ENCODE peak calls at places on chromosomes 3 and 15, in six cellular contexts. N is RWPE1, K is pancreas, M is WTC11, Y is fibroblast of the aortic adventitia, E is HCT116. U is an unnamed sample.

GRCh38 chr3:115616461-115616860 is 6.8 kb upstream of the GAP43 start:
- DNase-seq in Y (no peak), N (no peak), M (no peak), E (no peak), K (no peak), U (no peak)

GRCh38 chr3:20316238-20316637 is 130.2 kb upstream of the SGO1 start:
- DNase-seq in K (no peak), N (no peak), M (no peak), E (no peak), Y (no peak), U (no peak)

GRCh38 chr3:169610888-169611291 is 52.6 kb downstream of the MECOM start:
- DNase-seq in Y (no peak), N (no peak), M (no peak), K (no peak), E (no peak), U (no peak)

GRCh38 chr15:78878356-78878755 is 5.7 kb downstream of the MORF4L1 start:
- DNase-seq in K (no peak), Y (no peak), E (no peak), N (no peak), M (no peak), U (no peak)

GRCh38 chr3:138234401-138235179 is 47.5 kb downstream of the ARMC8 start:
- DNase-seq in Y (peak; percentile 7), E (no peak), N (no peak), K (no peak), M (no peak), U (no peak)

GRCh38 chr3:161322781-161323568 is 48.3 kb downstream of the SPTSSB start:
- DNase-seq in E (no peak), M (no peak), N (no peak), Y (no peak), K (no peak), U (no peak)

GRCh38 chr3:141129049-141130038 is 78.2 kb downstream of the SPSB4 start:
- DNase-seq in N (no peak), Y (no peak), K (no peak), M (no peak), E (no peak), U (no peak)

GRCh38 chr15:89132611-89133242 is 44.5 kb downstream of the ABHD2 start:
- DNase-seq in N (no peak), E (no peak), Y (no peak), K (no peak), M (no peak), U (no peak)

GRCh38 chr15:65192016-65192415 is 6.9 kb upstream of the CLPX start:
- DNase-seq in Y (peak; percentile 19), N (no peak), K (no peak), M (no peak), E (peak; percentile 49), U (no peak)

GRCh38 chr15:60589253-60589652 is 110.3 kb upstream of the ICE2 start:
- DNase-seq in M (no peak), N (no peak), E (no peak), Y (no peak), K (no peak), U (no peak)

GRCh38 chr15:60592386-60593339 is 113.7 kb upstream of the ICE2 start:
- DNase-seq in E (no peak), K (peak; percentile 91), N (peak; percentile 68), M (peak; percentile 85), Y (peak; percentile 33), U (peak; percentile 56)

GRCh38 chr15:60591491-60592385 is 112.8 kb upstream of the ICE2 start:
- DNase-seq in Y (no peak), M (peak; percentile 65), K (peak; percentile 81), E (no peak), N (peak; percentile 21), U (peak; percentile 51)

GRCh38 chr15:60589728-60590127 is 110.8 kb upstream of the ICE2 start:
- DNase-seq in M (no peak), E (no peak), N (no peak), Y (no peak), K (no peak), U (no peak)

GRCh38 chr15:60590935-60591490 is 112.1 kb upstream of the ICE2 start:
- DNase-seq in M (peak; percentile 71), Y (no peak), E (no peak), N (peak; percentile 22), K (peak; percentile 81), U (peak; percentile 32)
- TF ChIP-seq CTCF in M (no peak), Y (peak; percentile 4), E (no peak), N (no peak), K (no peak), U (no peak)

GRCh38 chr3:23623841-23624240 is 181.9 kb upstream of the UBE2E1 start:
- DNase-seq in M (no peak), N (no peak), K (no peak), Y (peak; percentile 78), E (no peak), U (no peak)
- TF ChIP-seq CTCF in M (no peak), N (no peak), K (no peak), Y (no peak), E (no peak), U (no peak)

DNA sequence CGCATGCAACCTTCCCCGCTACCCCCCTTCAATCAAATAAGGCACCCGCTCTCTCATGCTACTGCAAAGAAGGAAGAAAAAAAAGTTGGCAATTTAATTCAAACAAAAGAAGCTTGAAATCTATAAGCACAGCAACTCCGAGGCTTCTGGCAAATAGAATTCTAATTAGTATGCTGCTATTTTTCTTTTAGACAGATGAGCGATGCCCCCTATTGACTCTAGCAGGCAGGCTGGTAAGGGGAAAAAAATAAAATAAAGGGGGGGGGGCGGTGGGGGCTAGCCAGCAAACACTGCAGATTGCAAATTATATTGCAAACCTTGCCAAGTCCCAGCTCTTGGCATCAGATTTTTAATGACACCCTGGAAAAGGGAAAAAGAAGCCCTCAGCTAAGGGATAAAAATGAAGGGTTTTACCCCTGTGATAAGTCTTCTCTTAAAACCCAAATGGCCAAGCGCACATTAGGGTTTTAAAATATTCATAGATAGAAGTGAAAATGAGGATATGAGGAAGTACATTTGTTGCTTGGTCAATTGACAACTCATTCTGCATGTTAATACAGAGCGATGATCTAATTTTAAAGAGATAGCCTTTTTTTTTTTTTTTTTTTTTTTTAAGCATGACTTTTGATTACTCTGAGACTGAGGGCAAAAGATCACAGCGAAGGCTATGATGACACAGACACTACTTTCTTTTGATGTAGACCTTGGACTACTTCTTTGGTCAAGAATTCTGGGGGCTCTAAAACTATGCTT is 255.3 kb downstream of the NR2F2 start:
- DNase-seq in M (no peak), K (no peak), E (no peak), Y (peak; percentile 14), N (no peak), U (no peak)
- TF ChIP-seq CTCF in M (no peak), K (no peak), E (peak; percentile 48), Y (peak; percentile 26), N (peak; percentile 7), U (no peak)

GRCh38 chr3:136731274-136731884 is 20.8 kb downstream of the STAG1 start:
- DNase-seq in Y (no peak), N (no peak), M (no peak), E (no peak), K (no peak), U (no peak)

GRCh38 chr3:136730595-136731273 is 21.4 kb downstream of the STAG1 start:
- DNase-seq in N (no peak), M (no peak), Y (no peak), E (no peak), K (no peak), U (no peak)

GRCh38 chr3:136733317-136733833 is 18.8 kb downstream of the STAG1 start:
- DNase-seq in K (no peak), Y (peak; percentile 54), M (no peak), N (no peak), E (no peak), U (no peak)

GRCh38 chr3:136735103-136735502 is 17.1 kb downstream of the STAG1 start:
- DNase-seq in K (no peak), Y (no peak), M (no peak), E (no peak), N (no peak), U (no peak)

GRCh38 chr3:136734382-136735070 is 17.7 kb downstream of the STAG1 start:
- DNase-seq in E (no peak), N (no peak), K (no peak), Y (no peak), M (no peak), U (no peak)
- TF ChIP-seq CTCF in E (peak; percentile 38), N (no peak), K (no peak), Y (no peak), M (no peak), U (no peak)

DNA sequence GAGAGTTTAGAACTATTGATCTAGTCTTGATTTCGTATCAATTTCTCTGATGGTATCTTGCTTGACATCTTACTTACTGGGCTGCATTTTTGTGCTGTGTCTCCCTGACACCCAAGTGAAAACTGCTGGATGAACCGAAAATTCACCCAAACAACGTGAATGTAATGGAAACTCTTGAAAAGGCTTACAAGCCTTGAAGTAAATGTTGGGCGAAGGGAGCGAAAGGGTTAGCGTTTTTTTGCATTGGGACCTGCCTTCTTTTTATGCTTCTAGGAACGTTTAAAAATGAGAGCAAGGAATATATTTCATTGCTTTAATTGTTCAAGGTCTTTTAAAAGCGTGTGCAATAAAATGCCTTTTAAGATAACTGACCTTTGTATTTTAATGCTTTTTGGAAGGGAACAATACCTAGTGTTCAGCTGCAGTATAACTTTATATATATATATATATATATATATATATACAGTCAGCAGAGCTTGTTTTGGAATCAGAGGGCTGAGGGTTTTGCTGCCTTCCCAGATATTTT is 94.1 kb downstream of the LPP start:
- DNase-seq in M (no peak), N (no peak), E (no peak), K (no peak), Y (no peak), U (no peak)
- TF ChIP-seq CTCF in M (no peak), N (no peak), E (no peak), K (no peak), Y (no peak), U (no peak)

U was measured in mesothelial cell of epicardium.